ENCODE peak calls at places on chromosome 1, in seven cellular contexts. One of them, this sample, is unnamed.

GRCh38 chr1:219185486-219186117 is 11.9 kb downstream of the LYPLAL1 start:
- DNase-seq in hippocampal formation: no peak
- DNase-seq in NCI-H1417: no peak
- DNase-seq in H9: no peak
- DNase-seq in NCI-H524 treated with DMSO at 0.1 percent for 48 hours: no peak
- DNase-seq in lung microvascular endothelial cell: no peak
- DNase-seq in endothelial cell: no peak
- DNase-seq in this sample: no peak

GRCh38 chr1:226064816-226065248 is 2.3 kb downstream of the H3-3A start:
- DNase-seq in hippocampal formation: peak
- DNase-seq in NCI-H1417: peak
- DNase-seq in H9: no peak
- DNase-seq in NCI-H524 treated with DMSO at 0.1 percent for 48 hours: no peak
- DNase-seq in lung microvascular endothelial cell: peak
- DNase-seq in endothelial cell: peak
- DNase-seq in this sample: peak

GRCh38 chr1:38962113-38962512 is 20.5 kb upstream of the RHBDL2 start:
- DNase-seq in hippocampal formation: no peak
- DNase-seq in NCI-H1417: no peak
- DNase-seq in H9: no peak
- DNase-seq in NCI-H524 treated with DMSO at 0.1 percent for 48 hours: no peak
- DNase-seq in lung microvascular endothelial cell: peak
- DNase-seq in endothelial cell: no peak
- DNase-seq in this sample: no peak

GRCh38 chr1:244801246-244801645 is 34.2 kb upstream of the COX20 start:
- DNase-seq in hippocampal formation: peak
- DNase-seq in NCI-H1417: peak
- DNase-seq in H9: no peak
- DNase-seq in NCI-H524 treated with DMSO at 0.1 percent for 48 hours: no peak
- DNase-seq in lung microvascular endothelial cell: peak
- DNase-seq in endothelial cell: peak
- DNase-seq in this sample: no peak

GRCh38 chr1:68178821-68179490 is 53.4 kb downstream of the WLS start:
- DNase-seq in hippocampal formation: no peak
- DNase-seq in NCI-H1417: no peak
- DNase-seq in H9: no peak
- DNase-seq in NCI-H524 treated with DMSO at 0.1 percent for 48 hours: no peak
- DNase-seq in lung microvascular endothelial cell: peak
- DNase-seq in endothelial cell: no peak
- DNase-seq in this sample: no peak

GRCh38 chr1:177780096-177780700 is 189.7 kb downstream of the SEC16B start:
- DNase-seq in hippocampal formation: peak
- DNase-seq in NCI-H1417: peak
- DNase-seq in H9: no peak
- DNase-seq in NCI-H524 treated with DMSO at 0.1 percent for 48 hours: peak
- DNase-seq in lung microvascular endothelial cell: peak
- DNase-seq in endothelial cell: peak
- DNase-seq in this sample: no peak

GRCh38 chr1:109804660-109805059 is 40.9 kb upstream of the EPS8L3 start:
- DNase-seq in hippocampal formation: no peak
- DNase-seq in NCI-H1417: no peak
- DNase-seq in H9: peak
- DNase-seq in NCI-H524 treated with DMSO at 0.1 percent for 48 hours: no peak
- DNase-seq in lung microvascular endothelial cell: no peak
- DNase-seq in endothelial cell: no peak
- DNase-seq in this sample: no peak

GRCh38 chr1:230240446-230241076 is 173.5 kb downstream of the GALNT2 start:
- DNase-seq in hippocampal formation: no peak
- DNase-seq in NCI-H1417: no peak
- DNase-seq in H9: no peak
- DNase-seq in NCI-H524 treated with DMSO at 0.1 percent for 48 hours: no peak
- DNase-seq in lung microvascular endothelial cell: peak
- DNase-seq in endothelial cell: no peak
- DNase-seq in this sample: no peak

GRCh38 chr1:4703646-4704045 is 49.2 kb downstream of the AJAP1 start:
- DNase-seq in hippocampal formation: no peak
- DNase-seq in NCI-H1417: no peak
- DNase-seq in H9: no peak
- DNase-seq in NCI-H524 treated with DMSO at 0.1 percent for 48 hours: no peak
- DNase-seq in lung microvascular endothelial cell: no peak
- DNase-seq in endothelial cell: no peak
- DNase-seq in this sample: no peak